ENCODE peak calls at places on chromosomes 4 and X, in four cellular contexts. F is NCI-H1092 treated with DMSO at 0.1 percent for 48 hours, N is posterior vena cava, I is NCI-H2081. D is an unnamed sample.

GRCh38 chr4:187090401-187090800 is 366.7 kb upstream of the FAT1 start:
- DNase-seq in F (no peak), I (no peak), N (no peak), D (no peak)

GRCh38 chrX:52819788-52820187 is 8.7 kb downstream of the XAGE5 start:
- DNase-seq in N (no peak), I (no peak), F (no peak), D (no peak)

GRCh38 chrX:18941896-18942295 is 42.0 kb downstream of the PHKA2 start:
- DNase-seq in N (no peak), I (no peak), F (no peak), D (no peak)

GRCh38 chr4:153233761-153234371 is 29.6 kb downstream of the TRIM2 start:
- DNase-seq in F (no peak), I (no peak), N (no peak), D (peak)

GRCh38 chr4:153458969-153459368 is 7.2 kb upstream of the TMEM131L start:
- DNase-seq in N (no peak), F (no peak), I (no peak), D (no peak)

GRCh38 chr4:149896428-149896827 is 80.8 kb upstream of the IQCM start:
- DNase-seq in N (no peak), F (peak), I (peak), D (no peak)

GRCh38 chr4:137417676-137418075 is 114.6 kb downstream of the PCDH18 start:
- DNase-seq in F (no peak), I (no peak), N (no peak), D (no peak)

GRCh38 chr4:159077702-159078495 is 25.0 kb upstream of the RAPGEF2 start:
- DNase-seq in N (no peak), I (no peak), F (no peak), D (no peak)

GRCh38 chrX:109797311-109797975 is 64.4 kb upstream of the ACSL4 start:
- DNase-seq in F (peak), N (no peak), I (no peak), D (peak)

GRCh38 chrX:136839196-136839595 is 41.3 kb downstream of the RBMX start:
- DNase-seq in I (no peak), F (no peak), N (no peak), D (no peak)